ENCODE peak calls at places on chromosomes 2 and 18, in six cellular contexts. X, I, C, A, M and S are unnamed samples.

GRCh38 chr18:10291568-10291981 is 162.9 kb upstream of the APCDD1 start:
- DNase-seq in I (peak; percentile 39), M (no peak), C (peak; percentile 34), X (peak; percentile 1), A (peak; percentile 79), S (peak; percentile 31)

GRCh38 chr2:237691200-237691907 is 64.0 kb downstream of the LRRFIP1 start:
- DNase-seq in M (no peak), X (no peak), A (no peak), I (no peak), C (no peak), S (no peak)

GRCh38 chr18:38750786-38751185 is 1185.2 kb upstream of the CELF4 start:
- DNase-seq in A (no peak), C (no peak), M (peak; percentile 73), X (no peak), I (no peak), S (no peak)

GRCh38 chr2:203842373-203842772 is 25.2 kb upstream of the CTLA4 start:
- DNase-seq in A (no peak), C (no peak), X (no peak), M (no peak), I (no peak), S (no peak)

GRCh38 chr18:12015697-12016062 is 34.4 kb downstream of the IMPA2 start:
- DNase-seq in M (peak; percentile 90), X (no peak), I (peak; percentile 64), A (peak; percentile 26), C (peak; percentile 7), S (peak; percentile 72)

GRCh38 chr18:22169889-22170420 is 566 bp downstream of the GATA6 start:
- DNase-seq in M (no peak), X (no peak), C (peak; percentile 67), I (peak; percentile 60), A (peak; percentile 74), S (peak; percentile 38)

GRCh38 chr2:64133828-64134227 is 10.4 kb downstream of the PELI1 start:
- DNase-seq in I (no peak), X (peak; percentile 40), A (peak; percentile 41), C (peak; percentile 43), M (peak; percentile 85), S (no peak)

GRCh38 chr18:3584897-3585460 is 135.0 kb downstream of the TGIF1 start:
- DNase-seq in I (no peak), C (no peak), A (peak; percentile 27), M (peak; percentile 31), X (no peak), S (no peak)

GRCh38 chr2:73257425-73258125 is 23.5 kb downstream of the CCT7 start:
- DNase-seq in X (no peak), I (no peak), M (no peak), C (no peak), A (no peak), S (no peak)

GRCh38 chr2:41966431-41966893 is 81.4 kb upstream of the PKDCC start:
- DNase-seq in C (peak; percentile 98), I (peak; percentile 97), X (peak; percentile 96), A (peak; percentile 93), M (peak; percentile 83), S (peak; percentile 99)

GRCh38 chr2:45843136-45843535 is 191.7 kb downstream of the PRKCE start:
- DNase-seq in X (no peak), I (no peak), C (no peak), A (no peak), M (no peak), S (no peak)

GRCh38 chr2:98518106-98518505 is 73.4 kb downstream of the INPP4A start:
- DNase-seq in C (no peak), A (peak; percentile 65), X (no peak), I (peak; percentile 37), M (peak; percentile 24), S (no peak)

DNA sequence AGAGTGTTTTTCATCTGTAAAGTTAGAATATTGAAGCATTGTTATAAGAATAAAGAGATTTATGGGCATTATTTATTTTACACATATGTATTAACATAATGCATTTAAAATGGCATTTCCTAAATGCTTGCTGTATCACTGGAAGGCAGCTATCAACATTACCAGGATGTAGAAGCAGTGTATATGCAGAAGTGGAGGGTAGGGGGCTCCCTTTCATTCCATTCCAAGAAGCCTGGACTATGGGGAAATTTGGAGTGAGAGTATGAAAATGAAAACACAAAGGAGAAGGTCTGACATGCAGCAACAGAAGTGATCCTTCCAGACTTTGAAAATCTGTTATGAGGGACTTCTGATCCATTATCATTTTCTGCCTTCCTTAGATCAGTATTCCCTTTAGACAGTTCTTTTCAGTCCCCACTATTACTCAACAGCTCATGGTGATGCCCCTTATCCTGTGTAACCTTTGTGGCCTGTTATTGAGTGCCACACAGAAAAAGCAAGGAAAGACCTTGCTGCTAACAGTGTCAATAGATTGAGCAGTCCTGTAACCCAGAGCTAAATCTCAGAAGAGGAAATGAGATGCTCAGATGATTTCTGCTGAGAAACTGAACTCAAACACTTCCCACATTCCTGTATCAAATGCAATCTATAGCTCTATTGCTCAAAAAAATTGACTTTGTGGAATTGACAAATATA is 216.6 kb downstream of the HNMT start:
- DNase-seq in I (peak; percentile 22), A (peak; percentile 5), M (no peak), C (no peak), X (no peak), S (no peak)
- TF ChIP-seq CTCF in I (no peak), A (no peak), M (no peak), C (no peak), X (peak; percentile 46), S (no peak)

GRCh38 chr2:218332920-218333645 is 23.6 kb upstream of the CATIP start:
- DNase-seq in X (no peak), A (no peak), M (no peak), I (peak; percentile 41), C (no peak), S (no peak)
- H3K4me3 ChIP-seq in X (no peak overlapping the region), A (no peak overlapping the region), M (no peak overlapping the region), I (no peak overlapping the region), C (no peak overlapping the region), S (no peak overlapping the region)

DNA sequence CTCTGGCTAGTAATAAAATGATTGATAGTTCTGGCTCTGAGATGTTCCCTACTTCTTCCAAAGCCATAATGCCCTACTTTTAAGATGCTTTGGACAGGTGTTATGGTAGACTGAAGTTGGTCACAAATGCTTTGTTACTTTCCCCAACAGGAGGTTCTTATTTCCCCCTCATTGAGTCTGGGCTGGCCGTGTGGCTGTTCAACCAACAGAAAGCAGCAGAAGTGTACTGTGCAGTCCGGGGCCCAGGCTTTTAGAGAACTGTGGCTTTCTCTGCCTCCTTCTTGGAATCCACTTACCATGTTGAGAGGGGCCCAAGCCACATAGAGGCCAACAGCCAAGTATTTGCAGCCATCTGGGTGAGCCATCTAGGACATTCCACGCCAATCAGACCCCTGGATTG is 94.2 kb downstream of the KCTD1 start:
- DNase-seq in A (no peak), M (no peak), C (no peak), X (no peak), I (no peak), S (no peak)
- TF ChIP-seq CTCF in A (no peak), M (no peak), C (no peak), X (no peak), I (no peak), S (no peak)

DNA sequence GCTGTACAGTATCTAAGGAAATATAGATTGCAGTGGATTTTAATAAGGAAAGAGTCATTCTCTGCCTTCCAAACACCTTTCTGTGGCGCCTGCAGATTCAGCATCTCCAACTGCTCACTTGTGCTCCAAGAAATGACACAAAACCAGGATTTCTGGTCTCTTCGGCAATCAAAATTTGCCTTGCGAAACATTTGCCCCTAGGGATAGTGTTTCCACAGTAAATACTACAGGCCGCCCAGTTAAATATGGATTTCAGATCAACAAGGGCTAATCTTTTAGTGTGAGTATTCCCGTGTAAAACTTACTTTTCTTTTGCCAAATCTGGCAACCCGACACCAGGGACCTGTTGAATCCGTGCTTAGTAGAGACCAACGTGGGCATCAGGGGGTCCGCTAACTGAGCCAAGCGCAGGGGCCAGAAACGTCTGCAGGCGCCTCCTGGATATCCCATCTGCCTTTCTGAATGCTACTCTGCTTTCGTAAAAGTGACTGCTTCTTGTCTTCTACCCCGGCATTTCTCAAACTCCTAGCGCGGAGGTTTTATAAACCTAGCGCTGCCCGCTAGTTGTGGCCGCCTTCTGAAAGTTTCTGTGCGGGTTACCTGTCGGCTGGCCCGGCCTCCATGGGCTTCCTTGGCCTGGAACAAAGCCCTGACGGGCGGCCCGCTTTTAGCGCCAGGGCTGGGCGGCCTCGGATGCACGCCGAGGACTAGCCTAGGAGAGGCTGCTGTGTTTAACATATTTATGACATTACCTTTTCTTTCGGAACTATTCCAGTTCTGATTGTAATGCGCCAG is 2.5 kb downstream of the CYP1B1 start:
- DNase-seq in C (peak; percentile 61), X (no peak), A (no peak), I (peak; percentile 45), M (no peak), S (no peak)
- H3K4me3 ChIP-seq in C (peak overlapping the region; percentile 70), X (peak overlapping the region; percentile 60), A (no peak overlapping the region), I (peak overlapping the region; percentile 55), M (peak overlapping the region; percentile 52), S (peak overlapping the region; percentile 69)

DNA sequence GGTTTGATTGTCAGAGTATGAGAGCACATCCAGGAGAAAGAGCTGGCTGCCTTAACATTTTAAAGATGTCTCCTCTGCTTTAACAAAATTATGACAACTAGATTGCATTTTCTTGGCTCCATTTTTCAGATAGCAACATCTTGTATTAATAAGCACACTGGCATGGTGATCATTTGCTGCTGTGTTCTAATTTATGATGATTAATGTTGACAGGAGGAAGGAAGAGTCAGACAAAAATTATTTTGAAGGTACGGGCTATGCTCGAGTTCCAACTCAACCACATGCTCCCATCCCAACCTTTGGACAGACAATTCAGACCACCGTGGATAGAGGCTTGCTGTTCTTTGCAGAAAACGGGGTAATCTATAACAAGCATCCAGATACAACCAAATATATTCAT is 98.2 kb upstream of the TTC39C start:
- DNase-seq in X (no peak), I (no peak), M (no peak), A (no peak), C (peak; percentile 35), S (no peak)
- TF ChIP-seq CTCF in X (no peak), I (no peak), M (no peak), A (no peak), C (no peak), S (no peak)

GRCh38 chr2:15943914-15944313 is 3.6 kb downstream of the MYCN start:
- DNase-seq in A (peak; percentile 12), I (peak; percentile 29), M (no peak), C (no peak), X (no peak), S (no peak)

GRCh38 chr2:15941483-15941853 is 1.1 kb downstream of the MYCN start:
- DNase-seq in C (no peak), M (no peak), X (no peak), I (no peak), A (no peak), S (no peak)

GRCh38 chr2:15941970-15942710 is 1.8 kb downstream of the MYCN start:
- DNase-seq in X (no peak), A (peak; percentile 25), I (no peak), C (no peak), M (peak; percentile 8), S (no peak)

GRCh38 chr2:15943378-15943851 is 3.1 kb downstream of the MYCN start:
- DNase-seq in A (peak; percentile 22), M (no peak), C (no peak), I (no peak), X (no peak), S (no peak)

GRCh38 chr2:15942711-15943345 is 2.5 kb downstream of the MYCN start:
- DNase-seq in M (no peak), A (no peak), I (no peak), X (no peak), C (no peak), S (no peak)
- H3K4me3 ChIP-seq in M (no peak overlapping the region), A (peak overlapping the region; percentile 17), I (no peak overlapping the region), X (no peak overlapping the region), C (no peak overlapping the region), S (no peak overlapping the region)